ENCODE peak calls at places on chromosomes 3 and 15, in four cellular contexts. D is heart left ventricle, O is right lobe of liver, A is neural progenitor cell. J is an unnamed sample.

GRCh38 chr3:129238945-129239705 is 10.3 kb upstream of the COPG1 start:
- DNase-seq in A (no peak), O (no peak), D (no peak), J (no peak)

GRCh38 chr15:66878761-66879160 is 176.7 kb downstream of the SMAD6 start:
- DNase-seq in D (peak), O (no peak), A (no peak), J (no peak)

GRCh38 chr3:156455839-156456238 is 99.1 kb downstream of the SSR3 start:
- DNase-seq in D (no peak), O (no peak), A (peak), J (no peak)

GRCh38 chr15:88029696-88030095 is 226.8 kb downstream of the NTRK3 start:
- DNase-seq in D (no peak), O (no peak), A (peak), J (no peak)

GRCh38 chr15:99578809-99579208 is 13.0 kb downstream of the MEF2A start:
- DNase-seq in D (no peak), A (no peak), O (no peak), J (no peak)

GRCh38 chr15:52256366-52256765 is 39.2 kb downstream of the MYO5C start:
- DNase-seq in O (no peak), D (peak), A (peak), J (no peak)

GRCh38 chr3:2879023-2879422 is 231.2 kb downstream of the IL5RA start:
- DNase-seq in D (no peak), A (no peak), O (no peak), J (no peak)

GRCh38 chr15:54803139-54803808 is 393.5 kb downstream of the RSL24D1 start:
- DNase-seq in A (no peak), D (no peak), O (no peak), J (no peak)

GRCh38 chr3:155352900-155353490 is 59.5 kb upstream of the STRIT1 start:
- DNase-seq in A (peak), D (no peak), O (no peak), J (no peak)

GRCh38 chr3:113914646-113915045 is 33.2 kb upstream of the ZDHHC23 start:
- DNase-seq in O (no peak), A (no peak), D (no peak), J (no peak)

GRCh38 chr3:150184426-150185071 is 213.9 kb upstream of the PFN2 start:
- DNase-seq in A (no peak), D (no peak), O (no peak), J (no peak)

GRCh38 chr15:31439328-31439727 is 112.7 kb downstream of the KLF13 start:
- DNase-seq in A (peak), O (no peak), D (no peak), J (no peak)

GRCh38 chr3:38421679-38422336 is 31.9 kb upstream of the ACVR2B start:
- DNase-seq in D (no peak), A (no peak), O (no peak), J (no peak)

GRCh38 chr3:73121684-73122331 is 60.3 kb downstream of the EBLN2 start:
- DNase-seq in A (no peak), D (no peak), O (no peak), J (no peak)

GRCh38 chr15:43777293-43777819 is 590 bp upstream of the ELL3 start:
- DNase-seq in A (peak), O (peak), D (peak), J (peak)

GRCh38 chr3:126312326-126312725 is 44.9 kb downstream of the KLF15 start:
- DNase-seq in A (no peak), D (no peak), O (no peak), J (no peak)

GRCh38 chr3:108804437-108804836 is 18.1 kb upstream of the TRAT1 start:
- DNase-seq in A (peak), D (no peak), O (no peak), J (no peak)

GRCh38 chr3:120622870-120623718 is 27.0 kb downstream of the NDUFB4 start:
- DNase-seq in A (peak), O (no peak), D (no peak), J (no peak)

GRCh38 chr15:80825361-80826030 is 46.3 kb downstream of the CEMIP start:
- DNase-seq in D (no peak), O (no peak), A (no peak), J (no peak)

GRCh38 chr3:59542276-59542675 is 492.5 kb upstream of the CFAP20DC start:
- DNase-seq in D (no peak), O (no peak), A (no peak), J (no peak)

GRCh38 chr15:39195988-39196486 is 384.8 kb upstream of the THBS1 start:
- DNase-seq in A (no peak), O (no peak), D (no peak), J (no peak)

GRCh38 chr3:29186982-29187718 is 93.7 kb upstream of the RBMS3 start:
- DNase-seq in D (no peak), A (no peak), O (no peak), J (no peak)

GRCh38 chr3:98521897-98522537 is 685 bp downstream of the CLDND1 start:
- DNase-seq in A (peak), O (no peak), D (peak), J (no peak)

GRCh38 chr3:11919390-11919789 is 72.7 kb upstream of the TAMM41 start:
- DNase-seq in O (no peak), D (no peak), A (peak), J (peak)

GRCh38 chr3:168094877-168095610 is 680 bp downstream of the GOLIM4 start:
- DNase-seq in A (peak), D (peak), O (peak), J (peak)

GRCh38 chr3:186053954-186054353 is 54.9 kb downstream of the ETV5 start:
- DNase-seq in A (peak), O (no peak), D (no peak), J (no peak)

GRCh38 chr3:123099331-123100191 is 32.7 kb downstream of the PDIA5 start:
- DNase-seq in A (no peak), D (no peak), O (no peak), J (no peak)

GRCh38 chr15:45378149-45378912 is at the start of gene GATM:
- DNase-seq in O (peak), D (peak), A (peak), J (peak)

GRCh38 chr3:23175361-23176073 is 27.6 kb upstream of the UBE2E2 start:
- DNase-seq in O (no peak), D (no peak), A (no peak), J (no peak)

GRCh38 chr15:41928637-41929620 is 35.1 kb upstream of the SPTBN5 start:
- DNase-seq in D (peak), A (peak), O (no peak), J (peak)

GRCh38 chr3:64995857-64996564 is 308.2 kb upstream of the ADAMTS9 start:
- DNase-seq in O (no peak), D (no peak), A (no peak), J (no peak)

GRCh38 chr15:33910741-33911140 is 57.6 kb upstream of the CHRM5 start:
- DNase-seq in A (no peak), O (no peak), D (no peak), J (no peak)

GRCh38 chr15:76866716-76867321 is 38.3 kb downstream of the SCAPER start:
- DNase-seq in O (no peak), D (no peak), A (peak), J (no peak)

GRCh38 chr3:23377928-23378672 is 175.0 kb downstream of the UBE2E2 start:
- DNase-seq in O (no peak), D (no peak), A (no peak), J (no peak)

GRCh38 chr3:119428538-119428937 is 34.9 kb downstream of the TMEM39A start:
- DNase-seq in O (no peak), D (no peak), A (no peak), J (no peak)
- TF ChIP-seq CTCF in O (no peak), D (no peak), A (peak), J (no peak)

GRCh38 chr3:128074851-128075515 is 22.7 kb downstream of the SEC61A1 start:
- DNase-seq in A (no peak), O (no peak), D (no peak), J (no peak)

GRCh38 chr3:128076465-128076782 is 24.2 kb downstream of the SEC61A1 start:
- DNase-seq in O (no peak), D (no peak), A (no peak), J (peak)

GRCh38 chr3:128076783-128077624 is 24.8 kb downstream of the SEC61A1 start:
- DNase-seq in D (peak), O (no peak), A (peak), J (peak)

GRCh38 chr3:128073807-128074206 is 21.6 kb downstream of the SEC61A1 start:
- DNase-seq in D (no peak), O (no peak), A (no peak), J (no peak)

DNA sequence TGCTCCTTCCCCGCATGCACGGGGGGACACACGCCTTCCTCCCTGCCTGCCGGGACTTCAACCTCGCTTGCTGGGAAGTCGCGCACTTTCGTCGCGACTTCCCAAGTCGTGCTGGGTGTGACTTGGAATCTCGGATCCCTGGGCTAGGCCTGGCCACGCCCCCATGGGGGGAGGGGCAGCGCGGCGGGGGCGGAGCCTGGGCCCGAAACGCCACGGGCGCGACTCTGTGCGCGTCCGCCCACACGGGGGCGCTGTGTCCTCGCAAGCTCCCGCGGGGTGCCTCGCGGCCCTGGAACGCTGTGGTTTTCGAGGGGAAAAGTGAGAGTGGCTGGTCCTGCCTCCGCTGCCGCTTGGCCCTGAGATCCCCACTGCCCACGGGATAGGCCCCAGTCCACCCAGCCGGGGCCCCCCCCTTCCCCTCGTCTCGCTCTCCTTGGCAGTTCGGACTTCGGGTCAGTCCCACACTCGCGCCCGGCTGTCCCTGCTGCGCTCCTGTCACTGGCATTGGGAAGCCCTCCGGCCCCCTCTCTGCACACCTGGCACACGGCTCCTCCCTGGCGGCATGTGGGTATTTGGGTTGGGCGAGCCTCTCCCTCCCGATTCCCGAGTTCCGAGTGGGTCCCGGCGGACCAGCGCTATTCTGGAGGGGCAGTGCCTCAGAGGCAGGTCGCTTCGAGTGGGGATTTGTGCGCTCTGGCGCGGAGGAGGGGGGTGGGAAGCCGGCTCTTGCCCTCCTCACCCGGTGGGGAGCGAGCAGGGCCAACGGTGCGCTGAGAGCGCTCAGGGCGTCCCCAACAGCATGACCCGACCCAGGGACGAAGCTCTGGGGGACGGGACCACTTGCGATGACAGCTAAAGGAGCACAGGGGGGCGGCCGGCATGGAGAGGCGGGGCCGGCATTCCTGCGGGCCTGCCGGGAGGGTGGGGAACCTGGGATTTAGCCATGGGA is 23.6 kb downstream of the SEC61A1 start:
- DNase-seq in A (peak), D (peak), O (peak), J (peak)
- H3K27ac ChIP-seq in A (no peak), D (peak), O (peak), J (peak)

GRCh38 chr3:45688882-45689786 is at the start of gene SACM1L:
- DNase-seq in D (peak), O (peak), A (peak), J (peak)

GRCh38 chr3:45688194-45688881 is 858 bp upstream of the SACM1L start:
- DNase-seq in D (no peak), A (peak), O (peak), J (no peak)

GRCh38 chr3:45686850-45687249 is 2.3 kb upstream of the SACM1L start:
- DNase-seq in A (no peak), D (no peak), O (no peak), J (no peak)

GRCh38 chr3:45689787-45690145 is 570 bp downstream of the SACM1L start:
- DNase-seq in A (no peak), D (no peak), O (no peak), J (no peak)

GRCh38 chr3:45687828-45688193 is 1.4 kb upstream of the SACM1L start:
- DNase-seq in D (no peak), O (no peak), A (no peak), J (no peak)
- H3K4me3 ChIP-seq in D (no peak), O (peak), A (peak), J (peak)

DNA sequence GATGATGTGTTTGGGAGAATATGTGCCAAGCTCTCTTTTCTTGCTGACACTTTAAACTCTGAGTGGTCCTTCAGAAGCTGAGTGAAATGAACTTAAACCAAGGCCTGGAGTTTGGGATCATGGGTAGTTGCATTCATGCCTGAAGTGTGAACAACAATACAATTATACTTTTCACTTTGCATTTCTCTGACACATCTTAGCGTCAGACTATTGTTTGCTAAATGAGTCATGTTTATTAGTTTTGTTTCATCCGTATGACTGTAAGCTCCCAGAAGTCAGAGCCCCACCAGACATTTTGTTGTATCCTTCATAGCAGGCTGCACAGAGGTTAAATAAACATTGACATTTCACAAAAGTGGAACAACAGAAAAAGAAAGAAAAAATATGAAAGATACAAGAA is 542.6 kb downstream of the TUSC7 start:
- DNase-seq in O (no peak), D (no peak), A (no peak), J (no peak)
- TF ChIP-seq CTCF in O (no peak), D (no peak), A (no peak), J (no peak)

J was measured in upper lobe of right lung.